ENCODE peak calls at places on chromosomes 5 and 9, in four cellular contexts. I is GM12878, Z is HepG2, G is H1. C is an unnamed sample.

GRCh38 chr5:108639356-108639755 is 108.3 kb upstream of the FER start:
- DNase-seq in G (no peak), Z (no peak), I (no peak), C (no peak)

GRCh38 chr5:64666058-64666457 is 24.2 kb upstream of the SHISAL2B start:
- DNase-seq in Z (no peak), I (no peak), G (no peak), C (peak)

GRCh38 chr5:79200573-79201183 is 35.3 kb upstream of the JMY start:
- DNase-seq in I (no peak), Z (peak), G (no peak), C (peak)

GRCh38 chr9:74303945-74304344 is 193.2 kb upstream of the RORB start:
- DNase-seq in I (no peak), G (no peak), Z (no peak), C (no peak)

GRCh38 chr5:91283899-91284298 is 99.2 kb downstream of the ARRDC3 start:
- DNase-seq in I (no peak), Z (no peak), G (no peak), C (no peak)

GRCh38 chr5:147668385-147668784 is 114.1 kb downstream of the JAKMIP2 start:
- DNase-seq in G (no peak), Z (no peak), I (no peak), C (no peak)

GRCh38 chr5:148414848-148415247 is 31.1 kb downstream of the FBXO38 start:
- DNase-seq in I (no peak), G (no peak), Z (no peak), C (no peak)

GRCh38 chr5:143494162-143494561 is 90.7 kb upstream of the NR3C1 start:
- DNase-seq in G (no peak), I (no peak), Z (no peak), C (no peak)

GRCh38 chr9:112308576-112308975 is 24.8 kb downstream of the PTBP3 start:
- DNase-seq in I (no peak), Z (peak), G (no peak), C (no peak)

GRCh38 chr5:54944364-54944763 is 41.0 kb downstream of the ESM1 start:
- DNase-seq in I (no peak), G (no peak), Z (no peak), C (peak)

GRCh38 chr5:52998552-52999313 is 9.6 kb downstream of the ITGA2 start:
- DNase-seq in G (no peak), Z (no peak), I (no peak), C (no peak)

GRCh38 chr5:52999357-52999949 is 10.3 kb downstream of the ITGA2 start:
- DNase-seq in G (no peak), I (no peak), Z (no peak), C (no peak)

GRCh38 chr5:52996966-52997365 is 7.8 kb downstream of the ITGA2 start:
- DNase-seq in I (no peak), Z (no peak), G (no peak), C (no peak)

GRCh38 chr5:52995914-52996313 is 6.8 kb downstream of the ITGA2 start:
- DNase-seq in G (no peak), I (no peak), Z (no peak), C (no peak)

DNA sequence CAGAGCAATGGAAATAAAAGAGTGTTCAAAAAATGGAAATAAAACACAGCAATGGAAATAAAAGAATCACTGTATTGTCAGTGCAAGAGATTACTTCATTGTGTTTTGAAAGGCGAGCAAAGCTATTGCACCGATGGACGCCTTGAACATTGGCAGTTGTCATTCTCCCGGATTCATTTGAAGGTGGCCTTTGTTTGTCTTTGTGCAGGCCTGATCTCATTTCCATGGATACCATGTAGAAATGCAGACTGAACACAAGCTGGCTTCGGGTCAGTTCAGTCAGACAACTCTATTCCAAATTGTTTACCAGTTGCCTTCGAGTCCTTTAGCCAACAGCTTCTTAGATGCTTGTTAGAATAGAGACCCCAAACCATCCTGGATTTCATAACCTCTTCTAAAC is 8.3 kb downstream of the ITGA2 start:
- DNase-seq in G (no peak), Z (peak), I (no peak), C (no peak)
- H3K27ac ChIP-seq in G (no peak), Z (peak), I (no peak), C (no peak)

DNA sequence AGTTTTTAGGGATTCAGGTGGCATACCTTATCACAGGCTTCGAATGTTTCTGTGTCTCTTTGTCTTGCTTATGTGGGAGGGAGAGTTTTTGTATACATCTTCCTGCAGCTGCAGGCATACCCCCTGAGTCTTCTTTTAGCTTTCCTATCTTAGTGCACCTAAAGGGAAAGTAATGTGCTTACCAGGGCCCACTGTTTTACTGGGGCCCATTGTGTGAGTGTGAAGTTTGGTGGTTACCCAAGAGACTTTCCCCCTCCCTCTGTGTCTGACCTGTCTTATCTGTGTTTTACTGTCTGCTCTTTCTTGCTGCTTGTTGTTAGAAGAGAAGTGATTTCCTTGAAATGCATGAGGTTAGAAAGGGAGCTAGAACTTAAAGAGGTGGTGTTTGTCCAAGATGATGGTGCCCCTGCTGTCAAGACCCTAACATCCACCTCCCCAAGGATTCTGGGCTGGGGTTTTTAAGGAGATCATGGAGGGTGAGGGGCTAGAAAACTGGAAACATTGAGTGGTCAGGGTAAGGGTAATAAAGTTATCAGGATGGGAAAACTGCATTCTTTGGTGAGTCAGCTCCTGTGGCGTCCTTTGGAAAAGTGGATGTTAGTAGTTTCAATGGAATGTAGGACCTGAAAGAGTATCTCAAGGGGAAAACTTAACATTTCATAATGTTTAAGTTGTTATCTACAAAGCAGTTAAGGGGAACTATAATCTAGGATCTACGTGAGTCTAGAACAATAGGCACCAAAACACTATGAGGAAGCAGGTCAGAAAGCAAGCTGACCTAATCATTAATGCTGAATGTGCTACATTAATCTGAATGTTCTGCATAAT is 583.5 kb upstream of the TUSC1 start:
- DNase-seq in G (no peak), I (no peak), Z (no peak), C (no peak)
- TF ChIP-seq BRCA1 in G (no peak), I (no peak), Z (no peak), C (no peak)

GRCh38 chr5:140041099-140041491 is 2.0 kb downstream of the NRG2 start:
- DNase-seq in G (no peak), I (no peak), Z (no peak), C (no peak)
- H3K27ac ChIP-seq in G (no peak), I (peak), Z (no peak), C (no peak)

DNA sequence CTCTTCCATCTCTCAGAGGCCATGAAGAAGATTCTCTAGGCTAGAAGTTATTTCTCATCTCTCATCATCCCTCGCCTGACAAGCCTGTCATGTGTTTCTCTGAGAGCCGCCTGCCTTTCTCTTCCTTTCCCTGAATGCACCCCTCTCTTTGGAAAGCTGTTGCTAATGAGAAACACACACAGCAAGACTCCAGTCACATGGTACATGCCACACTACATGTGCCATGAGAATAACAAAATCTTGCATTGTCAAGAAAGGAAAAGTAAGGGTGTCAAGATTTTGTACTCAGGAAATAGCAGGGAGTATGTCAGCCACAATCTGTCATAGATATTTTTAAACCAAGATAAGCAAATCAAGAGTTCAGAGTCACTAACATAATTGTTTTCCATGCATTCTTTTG is 8.9 kb downstream of the AGXT2 start:
- DNase-seq in G (no peak), I (no peak), Z (no peak), C (no peak)
- TF ChIP-seq BRCA1 in G (no peak), I (no peak), Z (no peak), C (no peak)

GRCh38 chr5:177374211-177374610 is 10.0 kb upstream of the SLC34A1 start:
- DNase-seq in I (no peak), G (no peak), Z (no peak), C (no peak)

GRCh38 chr5:177371705-177372533 is 12.3 kb upstream of the SLC34A1 start:
- DNase-seq in I (no peak), Z (no peak), G (no peak), C (no peak)

GRCh38 chr5:177372534-177372896 is 11.7 kb upstream of the SLC34A1 start:
- DNase-seq in Z (no peak), G (no peak), I (no peak), C (no peak)

GRCh38 chr5:177373806-177374205 is 10.4 kb upstream of the SLC34A1 start:
- DNase-seq in G (peak), I (no peak), Z (no peak), C (no peak)

DNA sequence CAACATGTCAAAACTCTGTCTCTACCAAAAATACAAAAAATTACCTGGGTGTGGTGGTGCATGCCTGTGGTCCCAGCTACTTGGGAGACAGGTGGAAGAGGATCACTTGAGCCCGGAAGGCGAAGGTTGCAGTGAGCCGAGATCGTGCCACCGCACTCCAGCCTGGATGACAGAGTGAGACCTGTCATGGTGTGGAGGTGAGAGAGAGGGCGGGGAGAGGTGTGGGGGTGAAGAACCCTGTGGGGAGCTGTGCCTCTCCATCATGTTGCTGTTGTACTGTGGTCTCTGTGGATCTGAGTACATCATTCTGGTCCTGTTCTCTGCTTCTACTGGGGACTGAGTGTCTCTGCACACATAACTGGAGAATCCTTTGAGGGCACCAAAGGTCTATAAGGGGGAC is 11.3 kb upstream of the SLC34A1 start:
- DNase-seq in Z (no peak), G (no peak), I (no peak), C (no peak)
- H3K27ac ChIP-seq in Z (no peak), G (no peak), I (no peak), C (no peak)